ENCODE peak calls at places on chromosomes 3 and 15, in four cellular contexts. One of them, this sample, is unnamed.

GRCh38 chr3:187139126-187139894 is at the start of gene RPL39L:
- DNase-seq in WTC11: peak; percentile 91
- DNase-seq in K562: peak; percentile 95
- DNase-seq in GM12878: peak; percentile 64
- DNase-seq in this sample: no peak

GRCh38 chr3:121477589-121477988 is 68.2 kb downstream of the POLQ start:
- DNase-seq in WTC11: no peak
- DNase-seq in K562: no peak
- DNase-seq in GM12878: no peak
- DNase-seq in this sample: no peak

GRCh38 chr15:63263519-63263918 is 13.9 kb upstream of the APH1B start:
- DNase-seq in WTC11: no peak
- DNase-seq in K562: no peak
- DNase-seq in GM12878: no peak
- DNase-seq in this sample: peak; percentile 45

GRCh38 chr3:3551976-3552375 is 247.3 kb upstream of the LRRN1 start:
- DNase-seq in WTC11: no peak
- DNase-seq in K562: no peak
- DNase-seq in GM12878: no peak
- DNase-seq in this sample: no peak

GRCh38 chr15:66673410-66674322 is 28.4 kb upstream of the SMAD6 start:
- DNase-seq in WTC11: peak; percentile 95
- DNase-seq in K562: peak; percentile 91
- DNase-seq in GM12878: no peak
- DNase-seq in this sample: no peak

GRCh38 chr3:189927975-189928895 is 192.5 kb downstream of the P3H2 start:
- DNase-seq in WTC11: no peak
- DNase-seq in K562: no peak
- DNase-seq in GM12878: no peak
- DNase-seq in this sample: no peak

GRCh38 chr3:72475258-72476138 is 372.7 kb downstream of the SHQ1 start:
- DNase-seq in WTC11: no peak
- DNase-seq in K562: no peak
- DNase-seq in GM12878: no peak
- DNase-seq in this sample: no peak

GRCh38 chr3:141710888-141711616 is 27.0 kb upstream of the RNF7 start:
- DNase-seq in WTC11: no peak
- DNase-seq in K562: no peak
- DNase-seq in GM12878: no peak
- DNase-seq in this sample: no peak

GRCh38 chr3:123096701-123097100 is 29.9 kb downstream of the PDIA5 start:
- DNase-seq in WTC11: no peak
- DNase-seq in K562: no peak
- DNase-seq in GM12878: no peak
- DNase-seq in this sample: no peak

GRCh38 chr3:71536376-71536965 is 47.1 kb downstream of the FOXP1 start:
- DNase-seq in WTC11: no peak
- DNase-seq in K562: no peak
- DNase-seq in GM12878: no peak
- DNase-seq in this sample: no peak

GRCh38 chr3:129182390-129183180 is 1.1 kb downstream of the CNBP start:
- DNase-seq in WTC11: no peak
- DNase-seq in K562: no peak
- DNase-seq in GM12878: no peak
- DNase-seq in this sample: no peak

GRCh38 chr3:9669720-9670432 is 20.6 kb downstream of the MTMR14 start:
- DNase-seq in WTC11: no peak
- DNase-seq in K562: no peak
- DNase-seq in GM12878: no peak
- DNase-seq in this sample: no peak

GRCh38 chr15:72285927-72286516 is 13.7 kb upstream of the PARP6 start:
- DNase-seq in WTC11: peak; percentile 75
- DNase-seq in K562: peak; percentile 67
- DNase-seq in GM12878: no peak
- DNase-seq in this sample: peak; percentile 28

GRCh38 chr15:57138260-57138895 is 219.9 kb downstream of the TCF12 start:
- DNase-seq in WTC11: peak; percentile 51
- DNase-seq in K562: peak; percentile 56
- DNase-seq in GM12878: no peak
- DNase-seq in this sample: peak; percentile 34

GRCh38 chr3:98994128-98994762 is 92.8 kb upstream of the DCBLD2 start:
- DNase-seq in WTC11: no peak
- DNase-seq in K562: no peak
- DNase-seq in GM12878: no peak
- DNase-seq in this sample: peak; percentile 34

GRCh38 chr15:35545316-35545824 is 595 bp downstream of the DPH6 start:
- DNase-seq in WTC11: no peak
- DNase-seq in K562: peak; percentile 32
- DNase-seq in GM12878: peak; percentile 16
- DNase-seq in this sample: peak; percentile 6
- TF ChIP-seq CREM in WTC11: no peak
- TF ChIP-seq CREM in K562: no peak
- TF ChIP-seq CREM in GM12878: no peak
- TF ChIP-seq CREM in this sample: no peak

DNA sequence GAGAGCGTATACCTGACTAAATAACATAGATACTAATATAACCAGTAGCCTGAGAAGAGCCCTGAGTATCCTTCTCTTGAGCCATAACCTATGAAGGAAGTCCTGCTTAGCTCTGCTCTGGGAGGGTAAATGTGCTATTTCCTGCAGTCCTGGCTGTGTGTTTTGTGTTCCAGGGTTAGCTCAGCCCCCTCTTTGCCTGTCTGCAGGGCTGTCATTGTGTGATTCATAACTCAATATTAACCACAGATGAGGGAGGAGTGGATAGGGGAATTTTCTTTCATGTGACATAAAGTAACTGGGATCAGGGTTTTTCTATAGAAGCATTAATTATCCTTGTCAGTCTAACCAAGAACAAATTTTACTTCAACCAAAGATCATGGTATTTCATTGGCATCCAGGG is 183.3 kb upstream of the ZBTB20 start:
- DNase-seq in WTC11: no peak
- DNase-seq in K562: no peak
- DNase-seq in GM12878: no peak
- DNase-seq in this sample: no peak
- TF ChIP-seq CREM in WTC11: no peak
- TF ChIP-seq CREM in K562: no peak
- TF ChIP-seq CREM in GM12878: no peak
- TF ChIP-seq CREM in this sample: no peak

GRCh38 chr3:157127831-157128767 is 31.8 kb downstream of the CCNL1 start:
- DNase-seq in WTC11: no peak
- DNase-seq in K562: peak; percentile 27
- DNase-seq in GM12878: no peak
- DNase-seq in this sample: peak; percentile 78
- TF ChIP-seq CREM in WTC11: no peak
- TF ChIP-seq CREM in K562: peak; percentile 37
- TF ChIP-seq CREM in GM12878: no peak
- TF ChIP-seq CREM in this sample: peak; percentile 19

GRCh38 chr3:192494176-192494575 is 233.2 kb downstream of the FGF12 start:
- DNase-seq in WTC11: no peak
- DNase-seq in K562: no peak
- DNase-seq in GM12878: no peak
- DNase-seq in this sample: no peak
- TF ChIP-seq CREM in WTC11: no peak
- TF ChIP-seq CREM in K562: no peak
- TF ChIP-seq CREM in GM12878: no peak
- TF ChIP-seq CREM in this sample: no peak

GRCh38 chr15:88269371-88270062 is 13.0 kb upstream of the NTRK3 start:
- DNase-seq in WTC11: no peak
- DNase-seq in K562: no peak
- DNase-seq in GM12878: no peak
- DNase-seq in this sample: no peak

GRCh38 chr15:88272421-88272820 is 15.9 kb upstream of the NTRK3 start:
- DNase-seq in WTC11: no peak
- DNase-seq in K562: no peak
- DNase-seq in GM12878: no peak
- DNase-seq in this sample: no peak

GRCh38 chr15:88276821-88277220 is 20.3 kb upstream of the NTRK3 start:
- DNase-seq in WTC11: no peak
- DNase-seq in K562: no peak
- DNase-seq in GM12878: no peak
- DNase-seq in this sample: no peak

GRCh38 chr15:88275804-88276203 is 19.3 kb upstream of the NTRK3 start:
- DNase-seq in WTC11: no peak
- DNase-seq in K562: no peak
- DNase-seq in GM12878: no peak
- DNase-seq in this sample: no peak

DNA sequence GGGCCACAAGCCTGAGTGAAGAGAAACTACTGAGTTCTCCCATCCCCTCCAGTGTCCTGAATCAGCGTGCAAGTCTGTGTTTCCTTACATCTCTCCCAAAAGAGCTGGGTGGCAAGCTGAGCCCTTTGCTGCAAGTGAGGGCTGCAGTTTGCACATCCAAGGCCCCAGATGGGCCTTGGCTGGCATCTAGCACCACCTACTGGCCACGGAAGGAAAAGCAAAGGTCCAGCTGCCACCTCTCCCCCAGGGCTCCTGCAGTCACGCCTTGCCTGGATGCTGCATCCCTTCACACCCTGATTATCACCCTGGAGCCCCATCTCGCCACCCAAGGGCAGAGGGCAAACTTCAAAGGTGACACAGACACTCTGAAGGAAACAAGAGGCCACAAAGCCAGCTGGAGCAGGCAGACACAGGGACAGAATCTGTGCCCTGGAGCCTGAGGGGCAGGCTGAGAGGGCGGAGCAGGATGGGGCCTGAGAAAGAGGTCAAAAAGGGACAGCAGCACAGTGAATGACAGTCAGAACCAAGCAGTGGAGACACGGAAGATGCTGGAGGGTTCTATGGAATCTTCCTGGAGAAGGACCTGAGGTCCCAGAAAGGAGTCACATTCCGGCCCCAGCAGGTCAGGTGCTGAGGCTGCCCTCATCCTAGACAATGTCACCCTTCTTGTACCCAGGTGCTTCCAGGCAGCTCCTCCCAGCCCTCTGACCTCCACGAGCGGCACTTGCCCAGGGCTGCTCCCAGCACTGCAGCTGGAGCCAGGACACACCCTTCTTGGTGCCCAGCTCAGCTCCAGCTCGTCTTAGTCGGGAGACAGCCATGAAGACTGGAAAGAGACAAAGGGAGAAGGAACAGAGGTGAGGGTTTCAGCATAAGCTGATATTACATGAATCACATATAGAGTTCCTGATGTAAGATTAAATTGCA is 18.3 kb upstream of the NTRK3 start:
- DNase-seq in WTC11: peak; percentile 87
- DNase-seq in K562: peak; percentile 83
- DNase-seq in GM12878: no peak
- DNase-seq in this sample: peak; percentile 7
- TF ChIP-seq CREM in WTC11: no peak
- TF ChIP-seq CREM in K562: no peak
- TF ChIP-seq CREM in GM12878: no peak
- TF ChIP-seq CREM in this sample: no peak

GRCh38 chr15:95249524-95249923 is 1018.2 kb downstream of the MCTP2 start:
- DNase-seq in WTC11: no peak
- DNase-seq in K562: no peak
- DNase-seq in GM12878: no peak
- DNase-seq in this sample: no peak

GRCh38 chr15:95252404-95252803 is 1021.0 kb downstream of the MCTP2 start:
- DNase-seq in WTC11: no peak
- DNase-seq in K562: no peak
- DNase-seq in GM12878: no peak
- DNase-seq in this sample: no peak

GRCh38 chr15:95247068-95247984 is 1016.0 kb downstream of the MCTP2 start:
- DNase-seq in WTC11: no peak
- DNase-seq in K562: peak; percentile 12
- DNase-seq in GM12878: no peak
- DNase-seq in this sample: peak; percentile 4
- TF ChIP-seq CREM in WTC11: no peak
- TF ChIP-seq CREM in K562: peak; percentile 16
- TF ChIP-seq CREM in GM12878: no peak
- TF ChIP-seq CREM in this sample: no peak

GRCh38 chr3:182349051-182349450 is 444.3 kb upstream of the ATP11B start:
- DNase-seq in WTC11: no peak
- DNase-seq in K562: no peak
- DNase-seq in GM12878: no peak
- DNase-seq in this sample: no peak
- TF ChIP-seq CREM in WTC11: no peak
- TF ChIP-seq CREM in K562: no peak
- TF ChIP-seq CREM in GM12878: no peak
- TF ChIP-seq CREM in this sample: no peak

This sample was measured in HepG2.